ENCODE peak calls at places on chromosomes 13 and 19, in six cellular contexts. One of them, this sample, is unnamed.

GRCh38 chr19:39409886-39410619 is 2.4 kb upstream of the PLEKHG2 start:
- DNase-seq in RWPE1: no peak
- DNase-seq in lower leg skin: peak
- DNase-seq in lung: peak
- DNase-seq in WTC11: peak
- DNase-seq in omental fat pad: no peak
- DNase-seq in this sample: no peak

GRCh38 chr13:40221460-40222201 is 444.8 kb downstream of the FOXO1 start:
- DNase-seq in RWPE1: no peak
- DNase-seq in lower leg skin: no peak
- DNase-seq in lung: no peak
- DNase-seq in WTC11: no peak
- DNase-seq in omental fat pad: no peak
- DNase-seq in this sample: peak

GRCh38 chr19:11649941-11650340 is 52.7 kb downstream of the ZNF627 start:
- DNase-seq in RWPE1: no peak
- DNase-seq in lower leg skin: no peak
- DNase-seq in lung: no peak
- DNase-seq in WTC11: no peak
- DNase-seq in omental fat pad: no peak
- DNase-seq in this sample: no peak

GRCh38 chr19:37470216-37470615 is 1.1 kb downstream of the ZNF570 start:
- DNase-seq in RWPE1: no peak
- DNase-seq in lower leg skin: no peak
- DNase-seq in lung: no peak
- DNase-seq in WTC11: no peak
- DNase-seq in omental fat pad: no peak
- DNase-seq in this sample: no peak

GRCh38 chr19:35352448-35353304 is 5.0 kb downstream of the FFAR1 start:
- DNase-seq in RWPE1: peak
- DNase-seq in lower leg skin: peak
- DNase-seq in lung: peak
- DNase-seq in WTC11: peak
- DNase-seq in omental fat pad: peak
- DNase-seq in this sample: peak

GRCh38 chr13:23074054-23074805 is 106.5 kb upstream of the SGCG start:
- DNase-seq in RWPE1: no peak
- DNase-seq in lower leg skin: no peak
- DNase-seq in lung: no peak
- DNase-seq in WTC11: no peak
- DNase-seq in omental fat pad: no peak
- DNase-seq in this sample: no peak

GRCh38 chr19:34994643-34995471 is 5.3 kb upstream of the GRAMD1A start:
- DNase-seq in RWPE1: no peak
- DNase-seq in lower leg skin: no peak
- DNase-seq in lung: peak
- DNase-seq in WTC11: no peak
- DNase-seq in omental fat pad: no peak
- DNase-seq in this sample: no peak

GRCh38 chr13:52833261-52833660 is 15.2 kb downstream of the PCDH8 start:
- DNase-seq in RWPE1: no peak
- DNase-seq in lower leg skin: no peak
- DNase-seq in lung: no peak
- DNase-seq in WTC11: no peak
- DNase-seq in omental fat pad: no peak
- DNase-seq in this sample: no peak

GRCh38 chr19:3358919-3359849 is 7.2 kb upstream of the NFIC start:
- DNase-seq in RWPE1: no peak
- DNase-seq in lower leg skin: no peak
- DNase-seq in lung: peak
- DNase-seq in WTC11: no peak
- DNase-seq in omental fat pad: no peak
- DNase-seq in this sample: peak

GRCh38 chr13:24012648-24013047 is 115.3 kb upstream of the C1QTNF9B start:
- DNase-seq in RWPE1: no peak
- DNase-seq in lower leg skin: no peak
- DNase-seq in lung: no peak
- DNase-seq in WTC11: no peak
- DNase-seq in omental fat pad: no peak
- DNase-seq in this sample: no peak

GRCh38 chr13:46639033-46639981 is 86.3 kb downstream of the LRCH1 start:
- DNase-seq in RWPE1: no peak
- DNase-seq in lower leg skin: no peak
- DNase-seq in lung: no peak
- DNase-seq in WTC11: no peak
- DNase-seq in omental fat pad: no peak
- DNase-seq in this sample: no peak

GRCh38 chr19:4536798-4537197 is 1.8 kb upstream of the PLIN5 start:
- DNase-seq in RWPE1: no peak
- DNase-seq in lower leg skin: no peak
- DNase-seq in lung: no peak
- DNase-seq in WTC11: no peak
- DNase-seq in omental fat pad: no peak
- DNase-seq in this sample: no peak
- TF ChIP-seq CTCF in RWPE1: no peak
- TF ChIP-seq CTCF in lower leg skin: no peak
- TF ChIP-seq CTCF in lung: no peak
- TF ChIP-seq CTCF in WTC11: no peak
- TF ChIP-seq CTCF in omental fat pad: no peak
- TF ChIP-seq CTCF in this sample: no peak

GRCh38 chr13:26280822-26281221 is 26.9 kb downstream of the CDK8 start:
- DNase-seq in RWPE1: no peak
- DNase-seq in lower leg skin: no peak
- DNase-seq in lung: no peak
- DNase-seq in WTC11: no peak
- DNase-seq in omental fat pad: no peak
- DNase-seq in this sample: no peak
- TF ChIP-seq CTCF in RWPE1: no peak
- TF ChIP-seq CTCF in lower leg skin: no peak
- TF ChIP-seq CTCF in lung: no peak
- TF ChIP-seq CTCF in WTC11: no peak
- TF ChIP-seq CTCF in omental fat pad: no peak
- TF ChIP-seq CTCF in this sample: no peak

DNA sequence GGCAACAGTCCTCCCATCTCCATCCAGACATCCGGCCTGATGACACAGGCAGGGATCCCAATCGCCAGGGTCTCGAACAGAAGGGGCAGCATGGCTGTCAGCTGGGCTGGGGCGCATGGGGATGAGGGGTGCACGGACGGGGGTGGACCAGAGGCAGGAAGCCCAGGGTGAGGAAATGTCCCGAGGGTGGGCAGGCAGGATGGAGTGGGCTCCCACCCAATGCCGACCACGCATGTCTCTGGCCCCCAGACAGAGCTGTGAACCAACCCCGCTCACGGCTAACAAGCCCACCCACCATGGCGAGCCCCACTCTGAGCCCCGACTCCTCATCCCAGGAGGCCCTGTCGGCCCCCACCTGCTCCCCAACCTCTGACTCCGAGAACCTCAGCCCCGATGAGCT is 16.2 kb downstream of the EVI5L start:
- DNase-seq in RWPE1: no peak
- DNase-seq in lower leg skin: no peak
- DNase-seq in lung: no peak
- DNase-seq in WTC11: no peak
- DNase-seq in omental fat pad: no peak
- DNase-seq in this sample: no peak
- TF ChIP-seq CTCF in RWPE1: no peak
- TF ChIP-seq CTCF in lower leg skin: no peak
- TF ChIP-seq CTCF in lung: no peak
- TF ChIP-seq CTCF in WTC11: no peak
- TF ChIP-seq CTCF in omental fat pad: no peak
- TF ChIP-seq CTCF in this sample: no peak

GRCh38 chr13:33017410-33017929 is 1.2 kb downstream of the KL start:
- DNase-seq in RWPE1: no peak
- DNase-seq in lower leg skin: peak
- DNase-seq in lung: no peak
- DNase-seq in WTC11: peak
- DNase-seq in omental fat pad: no peak
- DNase-seq in this sample: no peak
- TF ChIP-seq CTCF in RWPE1: no peak
- TF ChIP-seq CTCF in lower leg skin: no peak
- TF ChIP-seq CTCF in lung: peak
- TF ChIP-seq CTCF in WTC11: peak
- TF ChIP-seq CTCF in omental fat pad: no peak
- TF ChIP-seq CTCF in this sample: no peak

This sample was measured in natural killer cell.